ENCODE peak calls at places on chromosome 9, in four cellular contexts. M is ovary, W is tibial nerve, E is adrenal gland. V is an unnamed sample.

GRCh38 chr9:27278374-27278773 is 18.6 kb downstream of the EQTN start:
- DNase-seq in M (no peak), W (no peak), E (no peak), V (no peak)

GRCh38 chr9:6739218-6739617 is 18.6 kb upstream of the KDM4C start:
- DNase-seq in M (no peak), W (no peak), E (no peak), V (no peak)

GRCh38 chr9:86175743-86176456 is 76.5 kb upstream of the GOLM1 start:
- DNase-seq in M (no peak), W (no peak), E (no peak), V (no peak)

GRCh38 chr9:3909966-3910650 is 384.3 kb upstream of the RFX3 start:
- DNase-seq in M (no peak), W (no peak), E (no peak), V (no peak)

GRCh38 chr9:124754289-124754688 is 16.8 kb downstream of the NR6A1 start:
- DNase-seq in M (no peak), W (no peak), E (no peak), V (no peak)

GRCh38 chr9:70257991-70258691 is 637 bp upstream of the SMC5 start:
- DNase-seq in M (no peak), W (peak), E (peak), V (peak)

GRCh38 chr9:115730396-115730795 is 423.2 kb upstream of the PAPPA start:
- DNase-seq in M (no peak), W (no peak), E (no peak), V (no peak)

GRCh38 chr9:96484521-96484931 is 34.6 kb downstream of the HABP4 start:
- DNase-seq in M (no peak), W (no peak), E (no peak), V (no peak)

GRCh38 chr9:86598411-86599239 is 244.4 kb upstream of the TUT7 start:
- DNase-seq in M (no peak), W (no peak), E (no peak), V (no peak)

DNA sequence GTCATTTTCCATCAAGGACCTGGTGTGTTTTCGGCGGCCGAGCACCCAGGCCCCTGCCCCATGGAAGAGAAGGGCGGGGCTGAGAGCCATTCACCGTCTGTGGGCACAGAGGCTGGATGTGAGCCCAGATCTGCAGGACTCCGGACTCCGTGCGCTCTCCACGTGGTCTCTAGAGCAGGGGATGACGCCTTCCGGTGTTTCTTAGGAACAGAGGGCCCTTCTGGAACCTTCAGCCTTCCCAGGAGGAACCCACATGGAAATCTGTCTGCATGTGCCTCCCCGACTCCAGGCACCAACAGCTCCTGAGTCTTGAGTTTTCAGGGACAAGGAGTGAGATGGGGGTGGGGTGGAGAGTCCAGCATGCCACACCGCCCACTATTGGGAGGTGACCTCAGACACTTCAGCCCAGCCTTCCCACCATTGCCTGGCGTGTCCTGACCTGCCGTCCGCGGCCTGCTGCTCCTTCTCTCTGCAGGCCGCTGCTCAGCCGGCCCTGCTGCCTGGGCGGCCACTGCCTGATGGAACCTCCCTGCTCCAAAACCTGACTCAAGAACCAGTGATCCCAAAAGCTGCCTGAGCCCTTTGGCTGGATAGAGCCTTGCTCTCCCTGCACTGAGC is 2.4 kb upstream of the RXRA start:
- DNase-seq in M (peak), W (peak), E (peak), V (no peak)
- TF ChIP-seq POLR2A in M (no peak), W (no peak), E (no peak), V (no peak)

DNA sequence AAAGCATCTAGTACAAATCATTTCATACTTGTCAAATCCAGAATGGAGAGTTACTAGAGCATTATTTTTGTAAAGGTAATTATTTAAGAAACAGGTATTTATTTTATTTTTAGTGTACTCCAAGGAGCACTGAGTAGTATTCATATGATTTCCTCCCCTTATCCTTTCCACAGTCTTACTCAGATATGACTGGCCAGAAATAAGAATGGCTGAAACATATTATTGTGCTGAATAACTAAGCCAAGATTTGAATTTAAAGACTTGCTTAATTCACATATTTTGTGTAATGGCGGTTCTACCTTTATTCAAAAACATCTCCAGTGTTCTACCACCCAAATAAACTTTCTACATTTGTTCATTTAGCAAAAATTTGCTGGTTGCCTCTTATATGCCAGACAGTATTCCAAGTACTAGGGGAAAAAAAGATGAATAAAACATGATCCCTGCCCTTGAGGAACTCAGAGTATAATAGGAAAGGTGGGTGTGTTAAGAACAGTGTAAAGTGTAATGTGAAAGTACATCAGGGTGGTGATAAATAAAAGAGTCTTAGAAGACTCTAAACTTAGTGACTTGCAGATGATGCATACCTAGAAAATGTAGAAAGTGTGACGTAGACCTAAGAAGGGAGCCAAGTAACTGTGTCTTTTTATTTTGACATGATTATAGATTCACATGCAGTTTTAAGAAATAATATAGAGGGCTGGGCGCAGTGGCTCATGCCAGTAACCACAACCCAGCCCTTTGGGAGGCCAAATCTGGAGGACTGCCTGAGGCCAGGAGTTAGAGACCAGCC is 110.4 kb upstream of the GRHPR start:
- DNase-seq in M (no peak), W (no peak), E (no peak), V (no peak)
- H3K27ac ChIP-seq in M (no peak), W (no peak), E (no peak), V (no peak)

GRCh38 chr9:37157978-37158377 is 37.6 kb downstream of the ZCCHC7 start:
- DNase-seq in M (no peak), W (no peak), E (no peak), V (no peak)

GRCh38 chr9:37155601-37156000 is 35.2 kb downstream of the ZCCHC7 start:
- DNase-seq in M (no peak), W (no peak), E (no peak), V (no peak)

GRCh38 chr9:37156205-37156604 is 35.8 kb downstream of the ZCCHC7 start:
- DNase-seq in M (no peak), W (no peak), E (no peak), V (no peak)

GRCh38 chr9:37152365-37152764 is 32.0 kb downstream of the ZCCHC7 start:
- DNase-seq in M (no peak), W (no peak), E (no peak), V (no peak)

DNA sequence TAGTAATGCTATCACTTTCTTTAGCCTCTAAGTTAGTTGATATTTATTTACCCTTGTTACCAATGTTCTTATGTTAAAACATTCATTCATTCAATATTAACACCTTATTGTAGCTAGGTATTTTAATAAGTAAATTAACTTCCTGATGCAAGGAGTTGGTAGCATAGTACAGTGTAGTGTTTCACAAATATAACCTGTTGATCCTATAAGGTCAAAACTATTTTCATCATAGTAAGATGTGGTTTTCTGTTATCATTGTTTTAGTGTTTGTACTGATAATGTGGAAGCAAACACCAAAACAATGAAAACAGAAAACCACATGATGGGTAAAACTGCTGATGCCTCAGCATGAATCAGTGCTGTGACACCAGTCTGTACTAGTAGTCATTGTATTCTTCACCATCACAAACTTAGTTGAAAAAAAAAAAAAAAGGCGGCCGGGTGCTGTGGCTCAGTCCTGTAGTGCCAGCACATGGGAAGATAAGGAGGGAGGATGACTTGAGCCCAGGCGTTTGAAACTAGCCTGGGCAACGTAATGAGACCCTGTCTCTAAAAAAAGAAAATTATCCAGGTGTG is 36.5 kb downstream of the ZCCHC7 start:
- DNase-seq in M (no peak), W (no peak), E (no peak), V (no peak)
- TF ChIP-seq POLR2A in M (no peak), W (no peak), E (no peak), V (no peak)

GRCh38 chr9:130029591-130029990 is 13.4 kb downstream of the FNBP1 start:
- DNase-seq in M (no peak), W (no peak), E (no peak), V (no peak)

GRCh38 chr9:130027533-130028370 is 15.2 kb downstream of the FNBP1 start:
- DNase-seq in M (no peak), W (no peak), E (no peak), V (no peak)

GRCh38 chr9:130028493-130029222 is 14.3 kb downstream of the FNBP1 start:
- DNase-seq in M (no peak), W (no peak), E (no peak), V (no peak)

GRCh38 chr9:130030821-130031481 is 12.0 kb downstream of the FNBP1 start:
- DNase-seq in M (no peak), W (no peak), E (no peak), V (no peak)

DNA sequence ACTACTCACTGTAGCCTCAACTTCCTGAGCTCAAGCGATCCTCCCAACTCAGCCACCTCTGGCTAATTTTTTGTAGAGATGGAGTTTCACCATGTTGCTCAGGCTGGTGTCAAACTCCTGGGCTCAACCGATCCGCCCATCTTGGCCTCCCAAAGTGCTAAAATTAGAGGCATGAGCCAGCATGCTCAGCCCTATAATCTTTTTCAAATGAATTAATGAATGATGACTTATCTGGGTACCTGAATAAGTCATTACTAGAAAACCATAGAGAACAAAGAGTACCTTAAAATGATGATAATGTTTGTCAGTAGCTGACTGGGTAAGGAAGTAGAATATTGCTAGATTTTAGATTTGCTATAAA is 13.8 kb downstream of the FNBP1 start:
- DNase-seq in M (no peak), W (no peak), E (no peak), V (no peak)
- H3K27ac ChIP-seq in M (no peak), W (no peak), E (no peak), V (peak)

DNA sequence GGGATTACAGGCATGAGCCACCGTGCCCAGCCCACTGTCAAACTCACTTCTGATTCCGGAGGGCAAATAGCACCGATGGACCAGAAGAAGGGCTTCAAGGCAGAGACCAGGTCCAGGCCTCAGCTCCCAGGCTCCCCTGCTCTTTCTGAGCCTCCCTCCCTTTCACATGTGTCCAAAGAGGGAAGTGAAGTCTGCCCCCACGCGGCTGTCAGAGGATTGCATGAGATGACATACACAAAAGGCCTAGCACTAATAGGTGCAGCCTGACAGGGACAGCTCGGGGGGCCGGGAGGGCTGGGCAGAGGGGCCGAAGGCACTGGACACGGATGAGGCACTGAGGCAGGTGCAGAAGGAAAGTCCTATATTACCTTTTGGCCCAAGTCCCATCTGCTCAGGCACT is 16.1 kb downstream of the FBP1 start:
- DNase-seq in M (no peak), W (no peak), E (no peak), V (no peak)
- TF ChIP-seq POLR2A in M (no peak), W (no peak), E (no peak), V (no peak)

DNA sequence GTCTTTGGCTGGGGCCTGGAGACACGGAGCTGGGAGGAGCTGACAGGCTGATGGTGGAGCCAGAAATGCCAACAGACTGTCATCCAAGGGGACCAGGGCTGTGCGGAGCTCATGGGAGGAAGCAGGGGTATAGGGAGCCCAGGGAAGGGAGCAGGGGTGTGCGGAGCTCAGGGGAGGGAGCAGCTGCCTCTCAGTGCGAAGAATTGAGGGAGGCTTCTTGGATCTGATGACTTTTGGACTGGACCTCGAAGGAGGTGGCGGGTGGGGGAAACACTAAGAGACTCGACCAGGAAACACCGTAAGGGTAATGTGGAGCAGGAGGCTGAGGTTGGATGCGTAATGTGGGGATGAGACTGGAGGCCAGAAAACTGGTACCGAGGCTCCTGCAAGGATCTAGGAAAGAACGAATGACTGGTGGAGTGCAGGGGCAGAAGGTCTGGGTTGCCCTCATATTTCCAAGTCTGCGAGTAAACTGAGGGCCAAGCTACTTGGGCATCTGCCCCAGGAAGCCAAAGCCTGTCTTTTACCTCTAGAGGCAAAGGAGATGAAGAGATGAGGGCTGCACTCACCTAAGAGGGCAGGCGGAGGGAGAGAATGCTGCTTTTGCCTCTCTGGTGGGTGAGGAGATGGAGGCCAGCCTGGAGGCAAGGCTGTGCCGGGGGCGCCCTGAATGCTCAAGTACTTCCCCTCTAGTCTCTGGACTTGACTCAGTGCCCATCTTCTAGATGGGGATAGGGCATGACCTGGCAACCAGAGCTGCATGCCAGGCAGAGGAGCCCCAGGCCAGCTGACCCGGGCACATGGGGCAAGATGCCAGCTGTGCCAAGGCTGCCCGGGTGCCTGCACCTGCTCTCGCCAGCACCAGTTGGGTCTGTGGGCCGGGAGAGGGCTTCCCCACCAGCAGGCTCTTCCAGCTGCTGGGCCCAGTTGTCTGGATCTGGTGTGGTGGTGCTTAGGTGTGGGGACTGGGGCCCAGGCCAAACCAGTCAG is 2.3 kb downstream of the PTGS1 start:
- DNase-seq in M (no peak), W (no peak), E (no peak), V (no peak)
- H3K27ac ChIP-seq in M (no peak), W (no peak), E (no peak), V (no peak)

DNA sequence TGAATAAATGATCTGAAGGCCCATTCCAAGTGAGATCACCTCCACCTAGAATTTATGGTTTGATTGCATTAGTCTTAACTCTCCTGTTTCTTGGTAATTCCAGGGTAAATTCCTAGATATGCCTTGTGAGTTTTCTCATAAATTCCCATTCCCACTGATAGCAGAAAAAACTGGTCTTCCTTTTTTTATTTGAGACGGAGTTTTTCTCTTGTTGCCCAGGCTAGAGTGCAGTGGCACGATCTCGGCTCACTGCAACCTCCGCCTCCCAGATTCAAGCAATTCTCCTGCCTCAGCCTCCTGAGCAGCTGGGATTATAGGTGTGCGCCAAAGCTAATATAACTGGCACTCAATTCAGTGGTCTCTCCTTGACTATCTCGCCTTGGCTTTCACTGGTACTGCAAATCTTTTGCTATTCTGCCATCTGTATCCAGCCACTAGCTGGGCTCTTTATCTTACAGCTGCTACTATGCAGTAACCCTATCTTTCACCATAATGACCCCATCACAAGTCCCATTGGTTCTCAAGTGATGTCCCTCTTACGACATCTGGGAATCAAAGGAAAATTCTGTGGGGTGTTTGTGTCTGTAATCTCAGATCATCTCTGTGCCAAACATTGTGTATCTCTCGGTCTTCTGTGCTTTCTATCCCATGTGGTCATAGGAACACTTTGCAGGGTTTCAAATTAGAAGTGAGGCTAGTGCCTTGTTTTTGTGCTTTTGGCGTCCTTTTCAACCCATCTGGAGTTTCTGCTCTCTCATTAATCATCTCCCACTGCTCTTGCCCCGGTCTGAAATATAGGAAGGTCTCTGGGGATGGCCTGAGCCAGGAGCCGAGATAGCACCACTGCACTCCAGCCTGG is 14.4 kb downstream of the HNRNPK start:
- DNase-seq in M (no peak), W (no peak), E (no peak), V (no peak)
- TF ChIP-seq POLR2A in M (no peak), W (no peak), E (no peak), V (no peak)

DNA sequence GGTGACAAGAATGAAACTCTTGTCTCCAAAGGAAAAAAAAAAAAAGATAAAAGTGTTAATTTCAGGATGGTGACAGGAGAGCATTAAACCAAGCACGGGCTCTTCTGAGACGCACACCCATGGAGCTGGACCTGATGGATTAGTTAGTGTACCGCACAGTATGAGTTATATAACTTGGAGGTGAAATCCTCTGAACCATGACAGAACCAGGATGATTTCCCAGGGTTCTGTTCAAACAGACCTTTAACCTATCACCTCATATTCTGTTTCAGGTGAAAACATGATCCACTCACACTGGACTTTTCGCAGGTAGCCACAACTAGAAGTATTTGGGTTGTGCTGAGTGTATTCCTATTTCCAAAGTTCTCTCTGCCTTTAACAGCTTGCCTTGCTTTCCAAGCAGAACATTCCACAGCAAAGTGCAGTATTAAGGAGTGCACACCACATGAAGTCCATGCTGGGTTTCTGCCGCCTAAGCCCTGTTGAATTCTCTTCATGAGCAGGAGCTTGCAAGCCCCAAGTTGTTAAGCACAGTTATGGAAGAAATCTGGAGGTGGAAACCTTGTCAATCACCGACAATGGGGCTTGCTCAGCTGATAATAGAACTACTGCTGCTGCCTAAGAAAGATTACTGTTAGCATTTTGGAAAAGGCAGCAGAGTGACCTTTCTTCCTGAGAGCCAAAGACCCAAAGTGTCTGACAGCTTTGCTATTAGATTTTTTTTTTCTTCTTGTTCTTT is 461.7 kb downstream of the TLE1 start:
- DNase-seq in M (no peak), W (no peak), E (no peak), V (no peak)
- H3K27ac ChIP-seq in M (no peak), W (no peak), E (no peak), V (no peak)

GRCh38 chr9:126621919-126622735 is 8.4 kb downstream of the LMX1B start:
- DNase-seq in M (no peak), W (no peak), E (no peak), V (no peak)
- TF ChIP-seq POLR2A in M (no peak), W (no peak), E (no peak), V (no peak)

GRCh38 chr9:112005939-112006338 is 109.3 kb downstream of the UGCG start:
- DNase-seq in M (no peak), W (no peak), E (no peak), V (no peak)

GRCh38 chr9:112003538-112003937 is 106.9 kb downstream of the UGCG start:
- DNase-seq in M (no peak), W (no peak), E (no peak), V (no peak)

GRCh38 chr9:112002131-112002846 is 105.7 kb downstream of the UGCG start:
- DNase-seq in M (no peak), W (no peak), E (no peak), V (no peak)

GRCh38 chr9:112000743-112001142 is 104.1 kb downstream of the UGCG start:
- DNase-seq in M (no peak), W (no peak), E (no peak), V (no peak)

GRCh38 chr9:112002847-112003457 is 106.3 kb downstream of the UGCG start:
- DNase-seq in M (no peak), W (no peak), E (no peak), V (no peak)
- H3K27ac ChIP-seq in M (no peak), W (no peak), E (peak), V (no peak)

V was measured in uterus.